ENCODE peak calls at places on chromosomes 3 and 15, in nine cellular contexts. One of them, this sample, is unnamed.
A peak's percentile ranks its signal among the peaks of the same experiment; 100 is the strongest.

GRCh38 chr15:74252291-74253080 is 16.4 kb downstream of the CCDC33 start:
- DNase-seq in fibroblast of the conjunctiva: no peak
- DNase-seq in fibroblast of the aortic adventitia: peak; percentile 46
- DNase-seq in DMS53: no peak
- DNase-seq in NCI-H345: no peak
- DNase-seq in RPMI7951: peak; percentile 41
- DNase-seq in astrocyte: peak; percentile 9
- DNase-seq in thoracic aorta: no peak
- DNase-seq in A673: no peak
- DNase-seq in this sample: no peak

GRCh38 chr3:72413228-72413627 is 435.0 kb downstream of the SHQ1 start:
- DNase-seq in NCI-H345: no peak
- DNase-seq in DMS53: no peak
- DNase-seq in RPMI7951: peak; percentile 71
- DNase-seq in fibroblast of the aortic adventitia: peak; percentile 63
- DNase-seq in A673: no peak
- DNase-seq in thoracic aorta: no peak
- DNase-seq in astrocyte: peak; percentile 48
- DNase-seq in fibroblast of the conjunctiva: no peak
- DNase-seq in this sample: no peak

GRCh38 chr15:57591237-57591821 is 375 bp upstream of the MYZAP start:
- DNase-seq in A673: no peak
- DNase-seq in DMS53: peak; percentile 30
- DNase-seq in RPMI7951: no peak
- DNase-seq in fibroblast of the aortic adventitia: no peak
- DNase-seq in NCI-H345: no peak
- DNase-seq in fibroblast of the conjunctiva: no peak
- DNase-seq in thoracic aorta: no peak
- DNase-seq in astrocyte: no peak
- DNase-seq in this sample: no peak

GRCh38 chr3:126105691-126106187 is 21.8 kb upstream of the SLC41A3 start:
- DNase-seq in NCI-H345: no peak
- DNase-seq in DMS53: no peak
- DNase-seq in fibroblast of the conjunctiva: no peak
- DNase-seq in astrocyte: no peak
- DNase-seq in A673: no peak
- DNase-seq in fibroblast of the aortic adventitia: no peak
- DNase-seq in RPMI7951: no peak
- DNase-seq in thoracic aorta: no peak
- DNase-seq in this sample: no peak

GRCh38 chr3:29286841-29287240 is 6.0 kb downstream of the RBMS3 start:
- DNase-seq in RPMI7951: peak; percentile 60
- DNase-seq in DMS53: no peak
- DNase-seq in fibroblast of the conjunctiva: peak; percentile 74
- DNase-seq in thoracic aorta: no peak
- DNase-seq in NCI-H345: no peak
- DNase-seq in A673: peak; percentile 68
- DNase-seq in astrocyte: peak; percentile 32
- DNase-seq in fibroblast of the aortic adventitia: peak; percentile 78
- DNase-seq in this sample: no peak

GRCh38 chr15:51629612-51630011 is 7.0 kb upstream of the DMXL2 start:
- DNase-seq in astrocyte: no peak
- DNase-seq in DMS53: no peak
- DNase-seq in fibroblast of the conjunctiva: no peak
- DNase-seq in thoracic aorta: no peak
- DNase-seq in RPMI7951: no peak
- DNase-seq in fibroblast of the aortic adventitia: no peak
- DNase-seq in NCI-H345: no peak
- DNase-seq in A673: no peak
- DNase-seq in this sample: no peak

GRCh38 chr15:31292391-31293020 is 34.1 kb upstream of the KLF13 start:
- DNase-seq in astrocyte: no peak
- DNase-seq in fibroblast of the aortic adventitia: no peak
- DNase-seq in RPMI7951: peak; percentile 88
- DNase-seq in A673: no peak
- DNase-seq in DMS53: no peak
- DNase-seq in thoracic aorta: no peak
- DNase-seq in fibroblast of the conjunctiva: no peak
- DNase-seq in NCI-H345: no peak
- DNase-seq in this sample: no peak

GRCh38 chr15:77251662-77252061 is 168.2 kb downstream of the PEAK1 start:
- DNase-seq in fibroblast of the conjunctiva: no peak
- DNase-seq in A673: peak; percentile 47
- DNase-seq in thoracic aorta: no peak
- DNase-seq in fibroblast of the aortic adventitia: peak; percentile 6
- DNase-seq in DMS53: no peak
- DNase-seq in RPMI7951: peak; percentile 23
- DNase-seq in astrocyte: peak; percentile 8
- DNase-seq in NCI-H345: no peak
- DNase-seq in this sample: no peak

This sample was measured in NT2/D1.